ENCODE peak calls at places on chromosomes 16 and 17, in eight cellular contexts. Q, R, G, F, K, J, A and E are unnamed samples.

GRCh38 chr16:12749076-12749475 is 54.6 kb downstream of the CPPED1 start:
- DNase-seq in A (no peak), Q (no peak), G (no peak), R (no peak), K (no peak), J (no peak), F (no peak), E (no peak)

GRCh38 chr17:42659079-42659931 is at the start of gene TUBG2:
- DNase-seq in A (peak; percentile 97), R (peak; percentile 60), F (peak; percentile 95), G (peak; percentile 90), Q (peak; percentile 95), K (peak; percentile 67), J (peak; percentile 91), E (peak; percentile 79)

GRCh38 chr17:42101513-42102292 is 3.4 kb upstream of the ZNF385C start:
- DNase-seq in K (peak; percentile 61), A (peak; percentile 54), R (no peak), F (no peak), J (peak; percentile 87), G (peak; percentile 69), Q (peak; percentile 76), E (peak; percentile 52)

GRCh38 chr17:9370464-9370863 is 205.2 kb downstream of the STX8 start:
- DNase-seq in Q (no peak), R (no peak), K (no peak), A (no peak), G (no peak), F (peak; percentile 15), J (no peak), E (no peak)

GRCh38 chr17:60161598-60162330 is 12.0 kb downstream of the CA4 start:
- DNase-seq in F (no peak), A (no peak), G (no peak), K (no peak), R (no peak), J (no peak), Q (no peak), E (no peak)

GRCh38 chr17:21357696-21358095 is 18.5 kb upstream of the KCNJ12 start:
- DNase-seq in G (no peak), A (no peak), J (no peak), K (no peak), F (no peak), Q (no peak), R (no peak), E (no peak)

GRCh38 chr17:29588561-29589411 is 662 bp downstream of the GIT1 start:
- DNase-seq in Q (peak; percentile 68), A (peak; percentile 21), F (peak; percentile 33), G (peak; percentile 51), R (peak; percentile 61), K (no peak), J (peak; percentile 59), E (no peak)

GRCh38 chr17:6940186-6940649 is 55.6 kb upstream of the ALOX12 start:
- DNase-seq in R (no peak), A (no peak), F (no peak), G (no peak), J (peak; percentile 39), Q (no peak), K (no peak), E (no peak)

GRCh38 chr17:6567528-6568185 is 11.3 kb upstream of the PITPNM3 start:
- DNase-seq in A (no peak), K (no peak), Q (no peak), R (no peak), G (no peak), F (no peak), J (no peak), E (no peak)

GRCh38 chr16:67115649-67116048 is 5.9 kb downstream of the PHAF1 start:
- DNase-seq in Q (no peak), F (no peak), R (no peak), J (no peak), K (no peak), A (no peak), G (no peak), E (no peak)

GRCh38 chr16:28924399-28924761 is 658 bp downstream of the RABEP2 start:
- DNase-seq in J (no peak), R (no peak), F (no peak), Q (no peak), K (no peak), A (no peak), G (no peak), E (no peak)